ENCODE peak calls at places on chromosomes 1 and 21, in nine cellular contexts. F, Y, Q, E, R, Z, D, X and P are unnamed samples.

GRCh38 chr21:36428789-36429671 is 43.8 kb downstream of the CHAF1B start:
- DNase-seq in F (no peak), Y (no peak), Q (no peak), E (no peak), R (peak; percentile 73), Z (no peak), D (no peak), X (no peak), P (no peak)

GRCh38 chr1:119448112-119448511 is 33.2 kb downstream of the HSD3B2 start:
- DNase-seq in F (no peak), Y (no peak), Q (no peak), E (no peak), R (no peak), Z (no peak), D (no peak), X (no peak), P (no peak)

GRCh38 chr1:97392701-97393100 is 528.1 kb downstream of the DPYD start:
- DNase-seq in F (no peak), Y (no peak), Q (no peak), E (peak; percentile 53), R (no peak), Z (no peak), D (no peak), X (no peak), P (no peak)

GRCh38 chr1:174022080-174022975 is at the start of gene RC3H1:
- DNase-seq in F (peak; percentile 91), Y (peak; percentile 83), Q (peak; percentile 99), E (peak; percentile 63), R (peak; percentile 97), Z (peak; percentile 84), D (peak; percentile 96), X (peak; percentile 75), P (peak; percentile 90)

GRCh38 chr21:42654179-42654912 is 925 bp downstream of the PDE9A start:
- DNase-seq in F (no peak), Y (no peak), Q (peak; percentile 72), E (no peak), R (peak; percentile 80), Z (no peak), D (no peak), X (no peak), P (no peak)

GRCh38 chr21:46061950-46062349 is 36.0 kb upstream of the COL6A2 start:
- DNase-seq in F (no peak), Y (no peak), Q (no peak), E (no peak), R (no peak), Z (no peak), D (no peak), X (no peak), P (no peak)

GRCh38 chr1:216310776-216311175 is 112.5 kb downstream of the USH2A start:
- DNase-seq in F (peak; percentile 29), Y (no peak), Q (no peak), E (peak; percentile 62), R (peak; percentile 56), Z (no peak), D (peak; percentile 54), X (peak; percentile 50), P (no peak)

GRCh38 chr1:43565600-43566360 is 35.1 kb downstream of the PTPRF start:
- DNase-seq in F (peak; percentile 55), Y (peak; percentile 41), Q (peak; percentile 87), E (peak; percentile 33), R (peak; percentile 94), Z (peak; percentile 36), D (peak; percentile 54), X (peak; percentile 39), P (no peak)

GRCh38 chr1:64295566-64295965 is 92.1 kb downstream of the UBE2U start:
- DNase-seq in F (no peak), Y (no peak), Q (no peak), E (no peak), R (no peak), Z (no peak), D (no peak), X (peak; percentile 12), P (no peak)

GRCh38 chr21:37425684-37426083 is 59.1 kb downstream of the DYRK1A start:
- DNase-seq in F (no peak), Y (no peak), Q (no peak), E (no peak), R (no peak), Z (no peak), D (no peak), X (no peak), P (no peak)

GRCh38 chr1:201791051-201791774 is 37.7 kb upstream of the IPO9 start:
- DNase-seq in F (no peak), Y (no peak), Q (no peak), E (peak; percentile 35), R (peak; percentile 46), Z (no peak), D (no peak), X (peak; percentile 28), P (no peak)

GRCh38 chr1:9201421-9202239 is 32.9 kb upstream of the H6PD start:
- DNase-seq in F (no peak), Y (no peak), Q (peak; percentile 80), E (peak; percentile 85), R (peak; percentile 66), Z (no peak), D (no peak), X (peak; percentile 86), P (no peak)

GRCh38 chr1:8025061-8025670 is 943 bp downstream of the ERRFI1 start:
- DNase-seq in F (no peak), Y (no peak), Q (no peak), E (peak; percentile 53), R (peak; percentile 50), Z (no peak), D (no peak), X (no peak), P (no peak)

GRCh38 chr1:9069324-9070100 is at the start of gene SLC2A5:
- DNase-seq in F (no peak), Y (no peak), Q (no peak), E (peak; percentile 61), R (no peak), Z (peak; percentile 73), D (peak; percentile 79), X (no peak), P (no peak)

GRCh38 chr1:10755977-10756521 is 40.4 kb downstream of the CASZ1 start:
- DNase-seq in F (peak; percentile 81), Y (no peak), Q (peak; percentile 86), E (peak; percentile 6), R (peak; percentile 92), Z (no peak), D (peak; percentile 87), X (no peak), P (peak; percentile 37)

GRCh38 chr1:246160905-246161304 is 346.2 kb downstream of the SMYD3 start:
- DNase-seq in F (no peak), Y (no peak), Q (peak; percentile 48), E (no peak), R (no peak), Z (no peak), D (no peak), X (no peak), P (no peak)